ENCODE peak calls at places on chromosomes 2 and 18, in ten cellular contexts. One of them, this sample, is unnamed.

GRCh38 chr2:178422097-178422496 is 28.9 kb downstream of the PRKRA start:
- DNase-seq in T follicular helper cell: no peak
- DNase-seq in NCI-H345: no peak
- DNase-seq in mesenchymal stem cell: no peak
- DNase-seq in adrenal gland: no peak
- DNase-seq in hypothalamus: no peak
- DNase-seq in EL: no peak
- DNase-seq in fibroblast of lung: no peak
- DNase-seq in gastrocnemius medialis: no peak
- DNase-seq in HEK293T: no peak
- DNase-seq in this sample: no peak

GRCh38 chr2:146584316-146584715 is 1260.5 kb upstream of the ACVR2A start:
- DNase-seq in EL: no peak
- DNase-seq in T follicular helper cell: no peak
- DNase-seq in fibroblast of lung: no peak
- DNase-seq in adrenal gland: no peak
- DNase-seq in HEK293T: no peak
- DNase-seq in gastrocnemius medialis: no peak
- DNase-seq in NCI-H345: no peak
- DNase-seq in hypothalamus: no peak
- DNase-seq in mesenchymal stem cell: no peak
- DNase-seq in this sample: no peak

GRCh38 chr18:70288171-70288850 is 534 bp upstream of the SOCS6 start:
- DNase-seq in fibroblast of lung: peak
- DNase-seq in hypothalamus: no peak
- DNase-seq in gastrocnemius medialis: no peak
- DNase-seq in T follicular helper cell: no peak
- DNase-seq in mesenchymal stem cell: peak
- DNase-seq in EL: peak
- DNase-seq in HEK293T: peak
- DNase-seq in NCI-H345: peak
- DNase-seq in adrenal gland: peak
- DNase-seq in this sample: peak

GRCh38 chr2:211568439-211568838 is 970.2 kb downstream of the ERBB4 start:
- DNase-seq in mesenchymal stem cell: no peak
- DNase-seq in adrenal gland: no peak
- DNase-seq in EL: no peak
- DNase-seq in fibroblast of lung: no peak
- DNase-seq in NCI-H345: no peak
- DNase-seq in T follicular helper cell: no peak
- DNase-seq in gastrocnemius medialis: no peak
- DNase-seq in HEK293T: no peak
- DNase-seq in hypothalamus: no peak
- DNase-seq in this sample: no peak

GRCh38 chr2:121588357-121588756 is 57.7 kb downstream of the RNU4ATAC start:
- DNase-seq in adrenal gland: no peak
- DNase-seq in EL: no peak
- DNase-seq in hypothalamus: no peak
- DNase-seq in NCI-H345: no peak
- DNase-seq in gastrocnemius medialis: no peak
- DNase-seq in T follicular helper cell: no peak
- DNase-seq in mesenchymal stem cell: no peak
- DNase-seq in fibroblast of lung: no peak
- DNase-seq in HEK293T: no peak
- DNase-seq in this sample: no peak

GRCh38 chr2:6906165-6906751 is 11.0 kb upstream of the RNF144A start:
- DNase-seq in fibroblast of lung: no peak
- DNase-seq in hypothalamus: no peak
- DNase-seq in HEK293T: no peak
- DNase-seq in gastrocnemius medialis: no peak
- DNase-seq in NCI-H345: peak
- DNase-seq in mesenchymal stem cell: no peak
- DNase-seq in adrenal gland: no peak
- DNase-seq in EL: no peak
- DNase-seq in T follicular helper cell: no peak
- DNase-seq in this sample: no peak

GRCh38 chr2:48713647-48714046 is 41.9 kb downstream of the LHCGR start:
- DNase-seq in EL: no peak
- DNase-seq in NCI-H345: no peak
- DNase-seq in T follicular helper cell: no peak
- DNase-seq in adrenal gland: no peak
- DNase-seq in hypothalamus: no peak
- DNase-seq in mesenchymal stem cell: peak
- DNase-seq in fibroblast of lung: peak
- DNase-seq in HEK293T: no peak
- DNase-seq in gastrocnemius medialis: no peak
- DNase-seq in this sample: no peak

GRCh38 chr2:47309952-47310800 is 92.8 kb upstream of the MSH2 start:
- DNase-seq in HEK293T: no peak
- DNase-seq in NCI-H345: peak
- DNase-seq in adrenal gland: no peak
- DNase-seq in T follicular helper cell: no peak
- DNase-seq in EL: no peak
- DNase-seq in hypothalamus: no peak
- DNase-seq in fibroblast of lung: peak
- DNase-seq in gastrocnemius medialis: no peak
- DNase-seq in mesenchymal stem cell: peak
- DNase-seq in this sample: peak

GRCh38 chr18:10515456-10515855 is 10.4 kb upstream of the NAPG start:
- DNase-seq in mesenchymal stem cell: no peak
- DNase-seq in T follicular helper cell: no peak
- DNase-seq in NCI-H345: no peak
- DNase-seq in gastrocnemius medialis: no peak
- DNase-seq in EL: no peak
- DNase-seq in adrenal gland: no peak
- DNase-seq in hypothalamus: no peak
- DNase-seq in HEK293T: no peak
- DNase-seq in fibroblast of lung: no peak
- DNase-seq in this sample: no peak

GRCh38 chr2:219297766-219298456 is 11.3 kb downstream of the PTPRN start:
- DNase-seq in T follicular helper cell: no peak
- DNase-seq in gastrocnemius medialis: no peak
- DNase-seq in EL: no peak
- DNase-seq in adrenal gland: no peak
- DNase-seq in HEK293T: no peak
- DNase-seq in fibroblast of lung: no peak
- DNase-seq in NCI-H345: no peak
- DNase-seq in hypothalamus: no peak
- DNase-seq in mesenchymal stem cell: peak
- DNase-seq in this sample: no peak

GRCh38 chr2:87403893-87404175 is 344.1 kb upstream of the PLGLB2 start:
- DNase-seq in adrenal gland: no peak
- DNase-seq in EL: no peak
- DNase-seq in mesenchymal stem cell: no peak
- DNase-seq in gastrocnemius medialis: no peak
- DNase-seq in hypothalamus: no peak
- DNase-seq in NCI-H345: no peak
- DNase-seq in T follicular helper cell: no peak
- DNase-seq in HEK293T: no peak
- DNase-seq in fibroblast of lung: no peak
- DNase-seq in this sample: no peak

GRCh38 chr2:99780276-99780675 is 290.5 kb upstream of the REV1 start:
- DNase-seq in mesenchymal stem cell: no peak
- DNase-seq in fibroblast of lung: no peak
- DNase-seq in NCI-H345: no peak
- DNase-seq in HEK293T: no peak
- DNase-seq in T follicular helper cell: no peak
- DNase-seq in hypothalamus: no peak
- DNase-seq in adrenal gland: no peak
- DNase-seq in gastrocnemius medialis: no peak
- DNase-seq in EL: no peak
- DNase-seq in this sample: no peak